ENCODE peak calls at places on chromosomes 7 and 10, in ten cellular contexts. One of them, this sample, is unnamed.

GRCh38 chr7:55548295-55548731 is 24.0 kb downstream of the VOPP1 start:
- DNase-seq in tibial nerve: no peak
- DNase-seq in endodermal cell: peak
- DNase-seq in prostate gland: no peak
- DNase-seq in left ventricle myocardium inferior: no peak
- DNase-seq in HepG2: no peak
- DNase-seq in right cardiac atrium: no peak
- DNase-seq in Panc1: no peak
- DNase-seq in CD8-positive, alpha-beta memory T cell: no peak
- DNase-seq in dorsolateral prefrontal cortex: no peak
- DNase-seq in this sample: no peak

GRCh38 chr10:34235164-34235832 is 579.8 kb downstream of the PARD3 start:
- DNase-seq in tibial nerve: no peak
- DNase-seq in CD8-positive, alpha-beta memory T cell: no peak
- DNase-seq in HepG2: no peak
- DNase-seq in endodermal cell: no peak
- DNase-seq in Panc1: no peak
- DNase-seq in left ventricle myocardium inferior: no peak
- DNase-seq in prostate gland: no peak
- DNase-seq in right cardiac atrium: no peak
- DNase-seq in dorsolateral prefrontal cortex: no peak
- DNase-seq in this sample: no peak

GRCh38 chr10:61939575-61940301 is 38.2 kb downstream of the ARID5B start:
- DNase-seq in left ventricle myocardium inferior: no peak
- DNase-seq in CD8-positive, alpha-beta memory T cell: no peak
- DNase-seq in tibial nerve: no peak
- DNase-seq in HepG2: no peak
- DNase-seq in prostate gland: no peak
- DNase-seq in endodermal cell: no peak
- DNase-seq in dorsolateral prefrontal cortex: no peak
- DNase-seq in Panc1: peak
- DNase-seq in right cardiac atrium: no peak
- DNase-seq in this sample: no peak

GRCh38 chr10:72257051-72257892 is 16.5 kb upstream of the DDIT4 start:
- DNase-seq in left ventricle myocardium inferior: peak
- DNase-seq in prostate gland: no peak
- DNase-seq in right cardiac atrium: no peak
- DNase-seq in dorsolateral prefrontal cortex: no peak
- DNase-seq in tibial nerve: no peak
- DNase-seq in HepG2: no peak
- DNase-seq in CD8-positive, alpha-beta memory T cell: no peak
- DNase-seq in Panc1: no peak
- DNase-seq in endodermal cell: no peak
- DNase-seq in this sample: no peak

GRCh38 chr7:114530074-114530611 is 115.5 kb downstream of the FOXP2 start:
- DNase-seq in endodermal cell: no peak
- DNase-seq in prostate gland: no peak
- DNase-seq in CD8-positive, alpha-beta memory T cell: no peak
- DNase-seq in HepG2: no peak
- DNase-seq in left ventricle myocardium inferior: no peak
- DNase-seq in Panc1: no peak
- DNase-seq in dorsolateral prefrontal cortex: no peak
- DNase-seq in right cardiac atrium: no peak
- DNase-seq in tibial nerve: no peak
- DNase-seq in this sample: no peak

GRCh38 chr7:41916450-41916927 is 213.6 kb upstream of the INHBA start:
- DNase-seq in Panc1: peak
- DNase-seq in left ventricle myocardium inferior: no peak
- DNase-seq in tibial nerve: no peak
- DNase-seq in endodermal cell: no peak
- DNase-seq in dorsolateral prefrontal cortex: no peak
- DNase-seq in right cardiac atrium: no peak
- DNase-seq in prostate gland: no peak
- DNase-seq in CD8-positive, alpha-beta memory T cell: no peak
- DNase-seq in HepG2: no peak
- DNase-seq in this sample: no peak

GRCh38 chr7:122161628-122162027 is 17.6 kb upstream of the AASS start:
- DNase-seq in prostate gland: no peak
- DNase-seq in HepG2: no peak
- DNase-seq in right cardiac atrium: no peak
- DNase-seq in dorsolateral prefrontal cortex: no peak
- DNase-seq in CD8-positive, alpha-beta memory T cell: no peak
- DNase-seq in Panc1: no peak
- DNase-seq in endodermal cell: no peak
- DNase-seq in left ventricle myocardium inferior: no peak
- DNase-seq in tibial nerve: no peak
- DNase-seq in this sample: no peak

GRCh38 chr7:149854611-149855367 is 16.6 kb downstream of the ZNF862 start:
- DNase-seq in Panc1: no peak
- DNase-seq in right cardiac atrium: peak
- DNase-seq in tibial nerve: no peak
- DNase-seq in CD8-positive, alpha-beta memory T cell: no peak
- DNase-seq in dorsolateral prefrontal cortex: peak
- DNase-seq in HepG2: peak
- DNase-seq in prostate gland: peak
- DNase-seq in left ventricle myocardium inferior: peak
- DNase-seq in endodermal cell: peak
- DNase-seq in this sample: no peak

GRCh38 chr7:63998549-63998948 is at the start of gene ZNF722:
- DNase-seq in Panc1: no peak
- DNase-seq in dorsolateral prefrontal cortex: no peak
- DNase-seq in endodermal cell: no peak
- DNase-seq in CD8-positive, alpha-beta memory T cell: no peak
- DNase-seq in HepG2: no peak
- DNase-seq in left ventricle myocardium inferior: no peak
- DNase-seq in right cardiac atrium: no peak
- DNase-seq in prostate gland: no peak
- DNase-seq in tibial nerve: no peak
- DNase-seq in this sample: no peak

GRCh38 chr10:17668435-17669184 is 24.7 kb downstream of the STAM start:
- DNase-seq in endodermal cell: no peak
- DNase-seq in CD8-positive, alpha-beta memory T cell: no peak
- DNase-seq in right cardiac atrium: no peak
- DNase-seq in Panc1: no peak
- DNase-seq in dorsolateral prefrontal cortex: no peak
- DNase-seq in prostate gland: no peak
- DNase-seq in left ventricle myocardium inferior: no peak
- DNase-seq in tibial nerve: no peak
- DNase-seq in HepG2: peak
- DNase-seq in this sample: no peak

GRCh38 chr7:134703781-134704180 is 57.1 kb downstream of the BPGM start:
- DNase-seq in tibial nerve: no peak
- DNase-seq in HepG2: peak
- DNase-seq in CD8-positive, alpha-beta memory T cell: no peak
- DNase-seq in right cardiac atrium: no peak
- DNase-seq in dorsolateral prefrontal cortex: no peak
- DNase-seq in left ventricle myocardium inferior: no peak
- DNase-seq in prostate gland: no peak
- DNase-seq in Panc1: no peak
- DNase-seq in endodermal cell: no peak
- DNase-seq in this sample: no peak

GRCh38 chr10:31604141-31604540 is 285.1 kb downstream of the ZEB1 start:
- DNase-seq in left ventricle myocardium inferior: no peak
- DNase-seq in prostate gland: no peak
- DNase-seq in tibial nerve: no peak
- DNase-seq in right cardiac atrium: no peak
- DNase-seq in endodermal cell: no peak
- DNase-seq in CD8-positive, alpha-beta memory T cell: no peak
- DNase-seq in dorsolateral prefrontal cortex: no peak
- DNase-seq in HepG2: no peak
- DNase-seq in Panc1: no peak
- DNase-seq in this sample: no peak
- H3K27ac ChIP-seq in left ventricle myocardium inferior: peak
- H3K27ac ChIP-seq in prostate gland: peak
- H3K27ac ChIP-seq in tibial nerve: peak
- H3K27ac ChIP-seq in right cardiac atrium: peak
- H3K27ac ChIP-seq in endodermal cell: peak
- H3K27ac ChIP-seq in CD8-positive, alpha-beta memory T cell: no peak
- H3K27ac ChIP-seq in dorsolateral prefrontal cortex: peak
- H3K27ac ChIP-seq in HepG2: no peak
- H3K27ac ChIP-seq in Panc1: peak
- H3K27ac ChIP-seq in this sample: no peak

GRCh38 chr7:83101540-83101939 is 61.1 kb downstream of the PCLO start:
- DNase-seq in endodermal cell: no peak
- DNase-seq in dorsolateral prefrontal cortex: no peak
- DNase-seq in Panc1: no peak
- DNase-seq in left ventricle myocardium inferior: no peak
- DNase-seq in tibial nerve: no peak
- DNase-seq in CD8-positive, alpha-beta memory T cell: no peak
- DNase-seq in HepG2: no peak
- DNase-seq in prostate gland: no peak
- DNase-seq in right cardiac atrium: no peak
- DNase-seq in this sample: no peak
- H3K4me3 ChIP-seq in endodermal cell: no peak
- H3K4me3 ChIP-seq in dorsolateral prefrontal cortex: no peak
- H3K4me3 ChIP-seq in Panc1: no peak
- H3K4me3 ChIP-seq in left ventricle myocardium inferior: peak
- H3K4me3 ChIP-seq in tibial nerve: no peak
- H3K4me3 ChIP-seq in CD8-positive, alpha-beta memory T cell: no peak
- H3K4me3 ChIP-seq in HepG2: no peak
- H3K4me3 ChIP-seq in prostate gland: no peak
- H3K4me3 ChIP-seq in right cardiac atrium: peak
- H3K4me3 ChIP-seq in this sample: no peak

GRCh38 chr10:126571203-126571602 is 99.3 kb downstream of the C10orf90 start:
- DNase-seq in left ventricle myocardium inferior: no peak
- DNase-seq in prostate gland: no peak
- DNase-seq in tibial nerve: no peak
- DNase-seq in dorsolateral prefrontal cortex: no peak
- DNase-seq in right cardiac atrium: no peak
- DNase-seq in endodermal cell: peak
- DNase-seq in HepG2: peak
- DNase-seq in CD8-positive, alpha-beta memory T cell: no peak
- DNase-seq in Panc1: no peak
- DNase-seq in this sample: no peak

GRCh38 chr10:126568809-126569208 is 101.7 kb downstream of the C10orf90 start:
- DNase-seq in dorsolateral prefrontal cortex: no peak
- DNase-seq in tibial nerve: no peak
- DNase-seq in endodermal cell: peak
- DNase-seq in CD8-positive, alpha-beta memory T cell: no peak
- DNase-seq in prostate gland: no peak
- DNase-seq in right cardiac atrium: no peak
- DNase-seq in left ventricle myocardium inferior: no peak
- DNase-seq in Panc1: no peak
- DNase-seq in HepG2: no peak
- DNase-seq in this sample: no peak

GRCh38 chr10:126570631-126571170 is 99.8 kb downstream of the C10orf90 start:
- DNase-seq in Panc1: no peak
- DNase-seq in dorsolateral prefrontal cortex: no peak
- DNase-seq in right cardiac atrium: no peak
- DNase-seq in prostate gland: no peak
- DNase-seq in endodermal cell: no peak
- DNase-seq in tibial nerve: no peak
- DNase-seq in CD8-positive, alpha-beta memory T cell: no peak
- DNase-seq in left ventricle myocardium inferior: no peak
- DNase-seq in HepG2: no peak
- DNase-seq in this sample: no peak

GRCh38 chr10:126565871-126566270 is 104.6 kb downstream of the C10orf90 start:
- DNase-seq in HepG2: no peak
- DNase-seq in Panc1: no peak
- DNase-seq in tibial nerve: no peak
- DNase-seq in endodermal cell: no peak
- DNase-seq in prostate gland: no peak
- DNase-seq in dorsolateral prefrontal cortex: no peak
- DNase-seq in right cardiac atrium: no peak
- DNase-seq in CD8-positive, alpha-beta memory T cell: no peak
- DNase-seq in left ventricle myocardium inferior: no peak
- DNase-seq in this sample: no peak

GRCh38 chr10:126569513-126570447 is 100.7 kb downstream of the C10orf90 start:
- DNase-seq in CD8-positive, alpha-beta memory T cell: no peak
- DNase-seq in Panc1: peak
- DNase-seq in left ventricle myocardium inferior: no peak
- DNase-seq in endodermal cell: no peak
- DNase-seq in dorsolateral prefrontal cortex: no peak
- DNase-seq in tibial nerve: no peak
- DNase-seq in prostate gland: no peak
- DNase-seq in HepG2: peak
- DNase-seq in right cardiac atrium: no peak
- DNase-seq in this sample: no peak
- H3K27ac ChIP-seq in CD8-positive, alpha-beta memory T cell: no peak
- H3K27ac ChIP-seq in Panc1: no peak
- H3K27ac ChIP-seq in left ventricle myocardium inferior: no peak
- H3K27ac ChIP-seq in endodermal cell: peak
- H3K27ac ChIP-seq in dorsolateral prefrontal cortex: peak
- H3K27ac ChIP-seq in tibial nerve: no peak
- H3K27ac ChIP-seq in prostate gland: no peak
- H3K27ac ChIP-seq in HepG2: no peak
- H3K27ac ChIP-seq in right cardiac atrium: no peak
- H3K27ac ChIP-seq in this sample: no peak

GRCh38 chr10:215444-215843 is 80.2 kb downstream of the ZMYND11 start:
- DNase-seq in Panc1: no peak
- DNase-seq in right cardiac atrium: no peak
- DNase-seq in endodermal cell: no peak
- DNase-seq in dorsolateral prefrontal cortex: no peak
- DNase-seq in prostate gland: no peak
- DNase-seq in tibial nerve: no peak
- DNase-seq in left ventricle myocardium inferior: no peak
- DNase-seq in CD8-positive, alpha-beta memory T cell: no peak
- DNase-seq in HepG2: no peak
- DNase-seq in this sample: no peak
- H3K4me3 ChIP-seq in Panc1: no peak
- H3K4me3 ChIP-seq in right cardiac atrium: no peak
- H3K4me3 ChIP-seq in endodermal cell: no peak
- H3K4me3 ChIP-seq in dorsolateral prefrontal cortex: no peak
- H3K4me3 ChIP-seq in prostate gland: no peak
- H3K4me3 ChIP-seq in tibial nerve: no peak
- H3K4me3 ChIP-seq in left ventricle myocardium inferior: no peak
- H3K4me3 ChIP-seq in CD8-positive, alpha-beta memory T cell: no peak
- H3K4me3 ChIP-seq in HepG2: no peak
- H3K4me3 ChIP-seq in this sample: no peak